ENCODE peak calls at places on chromosomes 7 and 10, in ten cellular contexts. R is Peyer's patch, A is A549, B is GM12892, O is GM12878, Q is heart left ventricle, X is sigmoid colon, J is IMR-90, D is tibial nerve, G is NB4. M is an unnamed sample.

GRCh38 chr7:25014735-25015134 is 34.8 kb upstream of the OSBPL3 start:
- DNase-seq in A (peak; percentile 16), B (no peak), R (no peak), Q (no peak), D (no peak), G (no peak), X (no peak), O (no peak), J (peak; percentile 97), M (no peak)

GRCh38 chr10:97689637-97690036 is 2.6 kb upstream of the AVPI1 start:
- DNase-seq in J (peak; percentile 99), B (no peak), Q (no peak), R (no peak), O (no peak), D (peak; percentile 71), G (peak; percentile 58), X (no peak), A (peak; percentile 89), M (no peak)

GRCh38 chr10:6035926-6036575 is 26.1 kb downstream of the IL2RA start:
- DNase-seq in J (no peak), D (no peak), A (no peak), O (no peak), B (no peak), R (no peak), X (peak; percentile 5), G (no peak), Q (no peak), M (no peak)

GRCh38 chr10:128324058-128324457 is 197.8 kb upstream of the MKI67 start:
- DNase-seq in O (no peak), G (peak; percentile 31), B (no peak), J (no peak), D (peak; percentile 40), R (no peak), Q (peak; percentile 37), X (no peak), A (peak; percentile 14), M (no peak)

GRCh38 chr10:62911210-62911963 is 95.2 kb upstream of the EGR2 start:
- DNase-seq in B (no peak), G (no peak), A (no peak), D (no peak), R (no peak), J (no peak), Q (no peak), X (no peak), O (no peak), M (no peak)

GRCh38 chr10:91779011-91779605 is 19.1 kb upstream of the TNKS2 start:
- DNase-seq in O (no peak), A (no peak), B (no peak), X (no peak), Q (no peak), G (no peak), R (no peak), J (no peak), D (no peak), M (no peak)

GRCh38 chr10:93083743-93084539 is 10.2 kb downstream of the CYP26A1 start:
- DNase-seq in X (no peak), O (no peak), Q (no peak), D (no peak), B (no peak), A (no peak), J (no peak), G (no peak), R (no peak), M (no peak)

GRCh38 chr7:28018851-28019465 is 161.6 kb downstream of the JAZF1 start:
- DNase-seq in D (no peak), O (no peak), A (no peak), J (peak; percentile 40), B (no peak), G (no peak), R (no peak), Q (no peak), X (no peak), M (no peak)

GRCh38 chr7:80526472-80526871 is 14.6 kb upstream of the GNAT3 start:
- DNase-seq in X (no peak), G (no peak), R (no peak), B (no peak), J (no peak), D (no peak), Q (no peak), A (no peak), O (no peak), M (no peak)

DNA sequence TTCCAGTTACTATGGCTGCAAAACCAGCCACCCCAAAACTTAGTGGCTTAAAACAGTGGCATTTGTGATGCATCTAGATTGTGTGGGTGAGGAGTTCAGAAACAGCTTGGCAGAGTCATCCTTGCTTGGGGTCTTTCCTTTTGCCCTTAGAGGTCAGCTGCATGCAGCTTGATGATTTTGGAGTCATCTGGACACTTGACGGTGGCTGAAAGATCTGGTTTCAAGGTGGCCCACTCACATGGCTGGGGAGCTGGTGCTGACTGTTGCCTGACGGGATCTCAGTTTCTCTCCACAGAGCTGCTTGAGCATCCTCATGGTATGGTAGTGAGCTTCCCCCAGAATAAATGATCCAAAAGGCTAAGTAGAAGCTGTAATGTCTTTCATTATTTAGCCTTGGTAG is 191.3 kb upstream of the GALNT17 start:
- DNase-seq in O (no peak), X (no peak), G (no peak), A (no peak), D (no peak), R (no peak), Q (no peak), B (no peak), J (no peak), M (no peak)
- TF ChIP-seq POLR2A in O (no peak), X (no peak), G (no peak), A (no peak), D (no peak), R (no peak), Q (no peak), B (no peak), J (no peak), M (no peak)

DNA sequence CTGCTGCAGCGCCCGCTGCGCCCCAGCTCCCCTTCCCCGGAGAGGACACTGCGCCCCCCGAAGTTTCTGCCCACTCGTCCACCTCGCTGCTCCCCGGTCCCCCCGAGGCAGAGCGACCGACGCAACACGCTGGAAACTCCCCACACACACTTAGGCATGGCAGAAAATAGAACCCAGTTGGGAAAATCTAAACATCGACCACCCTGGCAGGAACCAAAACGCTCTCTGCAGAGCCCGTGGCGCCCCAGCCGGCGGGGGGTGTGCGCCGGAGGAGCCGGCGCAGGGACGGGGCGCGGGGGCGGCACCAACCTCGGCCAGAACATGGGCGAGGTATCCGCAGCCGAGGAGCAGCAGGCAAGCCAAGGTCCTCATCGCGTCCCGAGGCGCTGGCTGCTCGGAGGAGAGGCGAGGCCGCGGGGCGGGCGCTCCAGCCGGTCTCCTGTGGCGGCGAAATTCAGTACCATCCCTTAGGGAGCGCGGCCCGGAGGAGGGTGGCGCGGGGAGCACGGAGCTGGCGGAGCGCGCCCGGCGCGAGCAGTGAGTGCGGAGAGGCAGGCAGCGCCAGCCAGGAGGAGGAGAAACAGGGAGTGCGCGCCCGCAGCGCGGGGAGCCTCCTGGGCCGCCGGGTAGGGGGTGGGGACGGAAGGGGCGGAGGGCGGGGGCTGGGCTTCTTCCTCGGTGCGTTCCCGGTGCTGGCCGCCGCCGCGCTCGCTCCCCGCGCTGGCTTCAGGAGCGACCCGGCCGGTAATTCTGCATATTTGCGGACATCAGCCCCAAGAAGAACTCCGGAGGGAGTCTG is 817 bp downstream of the PDGFA start:
- DNase-seq in Q (peak; percentile 88), D (peak; percentile 41), B (no peak), O (no peak), G (peak; percentile 65), X (peak; percentile 92), A (peak; percentile 87), J (peak; percentile 71), R (peak; percentile 94), M (no peak)
- TF ChIP-seq POLR2A in Q (peak; percentile 62), D (peak; percentile 58), B (no peak), O (peak; percentile 46), G (peak; percentile 14), X (peak; percentile 61), A (peak; percentile 61), J (no peak), R (peak; percentile 95), M (no peak)

GRCh38 chr7:1027285-1028043 is 16.9 kb upstream of the GPR146 start:
- DNase-seq in Q (no peak), X (no peak), G (peak; percentile 54), R (no peak), D (no peak), J (peak; percentile 42), B (no peak), A (peak; percentile 31), O (no peak), M (no peak)

GRCh38 chr7:1024331-1024761 is 20.0 kb upstream of the GPR146 start:
- DNase-seq in Q (no peak), O (peak; percentile 93), J (no peak), D (no peak), A (no peak), B (peak; percentile 78), R (no peak), X (no peak), G (peak; percentile 99), M (peak; percentile 81)

GRCh38 chr7:1026721-1027151 is 17.6 kb upstream of the GPR146 start:
- DNase-seq in D (no peak), Q (no peak), A (no peak), B (no peak), O (no peak), X (no peak), G (no peak), R (no peak), J (no peak), M (no peak)

GRCh38 chr7:1024876-1025746 is 19.2 kb upstream of the GPR146 start:
- DNase-seq in D (no peak), O (no peak), Q (no peak), X (no peak), A (no peak), J (no peak), B (no peak), G (peak; percentile 40), R (no peak), M (no peak)

DNA sequence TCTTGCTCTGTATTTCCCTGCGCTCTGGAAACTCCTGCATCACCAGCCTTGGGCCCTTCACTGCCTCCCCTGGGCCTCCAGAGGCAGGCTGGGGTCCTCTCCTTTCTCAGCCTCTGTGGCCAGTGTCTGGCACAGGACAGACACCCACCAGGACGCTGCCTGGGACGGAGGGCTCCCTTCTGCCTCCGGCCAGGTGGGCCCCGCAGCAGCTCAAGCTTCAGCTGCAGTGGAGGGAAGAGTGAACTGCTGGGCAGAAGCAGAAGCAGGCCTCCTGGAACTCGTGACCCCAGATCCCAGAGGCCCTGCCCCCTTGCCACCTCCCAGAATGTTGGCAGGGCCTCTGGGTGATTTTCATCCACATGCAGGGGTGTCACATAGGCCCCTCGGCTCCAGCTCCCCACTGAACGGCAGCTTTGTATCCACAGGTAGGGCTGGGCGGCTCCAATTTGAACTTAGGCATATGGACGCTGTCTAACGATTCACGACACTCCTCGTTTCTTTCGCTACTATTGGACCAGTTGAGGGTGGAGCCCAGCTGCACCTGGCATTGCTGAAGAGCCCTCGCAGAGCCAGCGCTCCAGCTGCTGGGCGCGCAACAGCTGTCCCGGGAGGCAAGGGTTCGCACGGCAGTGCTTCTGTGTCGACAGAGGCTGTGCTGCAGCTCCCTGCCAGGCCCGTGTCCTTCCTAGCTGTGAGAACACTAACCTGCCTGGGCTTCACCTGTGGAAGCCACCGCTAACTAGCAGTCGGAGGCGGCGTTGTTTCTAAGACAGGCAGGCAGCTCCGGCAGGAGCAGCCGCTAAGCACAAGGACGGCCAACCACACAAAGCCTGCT is 18.4 kb upstream of the GPR146 start:
- DNase-seq in Q (no peak), O (no peak), R (no peak), G (no peak), B (no peak), D (no peak), X (no peak), A (no peak), J (no peak), M (no peak)
- TF ChIP-seq POLR2A in Q (no peak), O (peak; percentile 18), R (no peak), G (no peak), B (no peak), D (no peak), X (no peak), A (no peak), J (no peak), M (no peak)

GRCh38 chr7:101241015-101241363 is 3.4 kb upstream of the CLDN15 start:
- DNase-seq in G (peak; percentile 73), O (no peak), D (no peak), B (no peak), J (no peak), X (no peak), A (no peak), R (peak; percentile 82), Q (no peak), M (no peak)
- TF ChIP-seq POLR2A in G (no peak), O (no peak), D (no peak), B (no peak), J (no peak), X (no peak), A (no peak), R (peak; percentile 79), Q (no peak), M (no peak)